ENCODE peak calls at places on chromosomes 2 and 18, in nine cellular contexts. One of them, this sample, is unnamed.

GRCh38 chr2:147469471-147469870 is 375.4 kb upstream of the ACVR2A start:
- DNase-seq in cardiac fibroblast: no peak
- DNase-seq in hippocampal formation: no peak
- DNase-seq in suprapubic skin: no peak
- DNase-seq in COR-L47: peak
- DNase-seq in activated naive CD4-positive, alpha-beta T cell treated with Interleukin-2 at 50 U/mL for 16 hours: no peak
- DNase-seq in stimulated activated CD4-positive, alpha-beta T cell treated with anti-CD3 and anti-CD28 coated beads, TNF-alpha, amount 100 ng/mL, for 48 hours: no peak
- DNase-seq in GF-D8: no peak
- DNase-seq in Right ventricle myocardium superior: no peak
- DNase-seq in this sample: no peak

GRCh38 chr2:240732911-240733622 is 41.4 kb downstream of the AQP12A start:
- DNase-seq in cardiac fibroblast: no peak
- DNase-seq in hippocampal formation: no peak
- DNase-seq in suprapubic skin: no peak
- DNase-seq in COR-L47: no peak
- DNase-seq in activated naive CD4-positive, alpha-beta T cell treated with Interleukin-2 at 50 U/mL for 16 hours: no peak
- DNase-seq in stimulated activated CD4-positive, alpha-beta T cell treated with anti-CD3 and anti-CD28 coated beads, TNF-alpha, amount 100 ng/mL, for 48 hours: no peak
- DNase-seq in GF-D8: no peak
- DNase-seq in Right ventricle myocardium superior: no peak
- DNase-seq in this sample: no peak

GRCh38 chr18:34493099-34493544 is 217.0 kb upstream of the DTNA start:
- DNase-seq in cardiac fibroblast: peak
- DNase-seq in hippocampal formation: peak
- DNase-seq in suprapubic skin: peak
- DNase-seq in COR-L47: peak
- DNase-seq in activated naive CD4-positive, alpha-beta T cell treated with Interleukin-2 at 50 U/mL for 16 hours: no peak
- DNase-seq in stimulated activated CD4-positive, alpha-beta T cell treated with anti-CD3 and anti-CD28 coated beads, TNF-alpha, amount 100 ng/mL, for 48 hours: no peak
- DNase-seq in GF-D8: no peak
- DNase-seq in Right ventricle myocardium superior: peak
- DNase-seq in this sample: peak

GRCh38 chr2:46119453-46119852 is 177.8 kb upstream of the EPAS1 start:
- DNase-seq in cardiac fibroblast: peak
- DNase-seq in hippocampal formation: no peak
- DNase-seq in suprapubic skin: no peak
- DNase-seq in COR-L47: no peak
- DNase-seq in activated naive CD4-positive, alpha-beta T cell treated with Interleukin-2 at 50 U/mL for 16 hours: no peak
- DNase-seq in stimulated activated CD4-positive, alpha-beta T cell treated with anti-CD3 and anti-CD28 coated beads, TNF-alpha, amount 100 ng/mL, for 48 hours: no peak
- DNase-seq in GF-D8: no peak
- DNase-seq in Right ventricle myocardium superior: no peak
- DNase-seq in this sample: no peak

GRCh38 chr18:10739152-10739551 is 213.3 kb downstream of the NAPG start:
- DNase-seq in cardiac fibroblast: peak
- DNase-seq in hippocampal formation: no peak
- DNase-seq in suprapubic skin: no peak
- DNase-seq in COR-L47: peak
- DNase-seq in activated naive CD4-positive, alpha-beta T cell treated with Interleukin-2 at 50 U/mL for 16 hours: no peak
- DNase-seq in stimulated activated CD4-positive, alpha-beta T cell treated with anti-CD3 and anti-CD28 coated beads, TNF-alpha, amount 100 ng/mL, for 48 hours: no peak
- DNase-seq in GF-D8: no peak
- DNase-seq in Right ventricle myocardium superior: no peak
- DNase-seq in this sample: no peak

GRCh38 chr2:219433666-219434467 is 776 bp upstream of the SPEG start:
- DNase-seq in cardiac fibroblast: peak
- DNase-seq in hippocampal formation: no peak
- DNase-seq in suprapubic skin: no peak
- DNase-seq in COR-L47: peak
- DNase-seq in activated naive CD4-positive, alpha-beta T cell treated with Interleukin-2 at 50 U/mL for 16 hours: peak
- DNase-seq in stimulated activated CD4-positive, alpha-beta T cell treated with anti-CD3 and anti-CD28 coated beads, TNF-alpha, amount 100 ng/mL, for 48 hours: no peak
- DNase-seq in GF-D8: no peak
- DNase-seq in Right ventricle myocardium superior: peak
- DNase-seq in this sample: no peak

GRCh38 chr18:76822510-76823165 is at the start of gene ZNF236:
- DNase-seq in cardiac fibroblast: peak
- DNase-seq in hippocampal formation: peak
- DNase-seq in suprapubic skin: peak
- DNase-seq in COR-L47: peak
- DNase-seq in activated naive CD4-positive, alpha-beta T cell treated with Interleukin-2 at 50 U/mL for 16 hours: peak
- DNase-seq in stimulated activated CD4-positive, alpha-beta T cell treated with anti-CD3 and anti-CD28 coated beads, TNF-alpha, amount 100 ng/mL, for 48 hours: peak
- DNase-seq in GF-D8: peak
- DNase-seq in Right ventricle myocardium superior: peak
- DNase-seq in this sample: peak

GRCh38 chr2:16663121-16663905 is 2.3 kb downstream of the CYRIA start:
- DNase-seq in cardiac fibroblast: no peak
- DNase-seq in hippocampal formation: no peak
- DNase-seq in suprapubic skin: no peak
- DNase-seq in COR-L47: no peak
- DNase-seq in activated naive CD4-positive, alpha-beta T cell treated with Interleukin-2 at 50 U/mL for 16 hours: no peak
- DNase-seq in stimulated activated CD4-positive, alpha-beta T cell treated with anti-CD3 and anti-CD28 coated beads, TNF-alpha, amount 100 ng/mL, for 48 hours: no peak
- DNase-seq in GF-D8: no peak
- DNase-seq in Right ventricle myocardium superior: no peak
- DNase-seq in this sample: no peak

GRCh38 chr18:45009766-45010165 is 329.1 kb downstream of the SETBP1 start:
- DNase-seq in cardiac fibroblast: no peak
- DNase-seq in hippocampal formation: no peak
- DNase-seq in suprapubic skin: no peak
- DNase-seq in COR-L47: no peak
- DNase-seq in activated naive CD4-positive, alpha-beta T cell treated with Interleukin-2 at 50 U/mL for 16 hours: no peak
- DNase-seq in stimulated activated CD4-positive, alpha-beta T cell treated with anti-CD3 and anti-CD28 coated beads, TNF-alpha, amount 100 ng/mL, for 48 hours: no peak
- DNase-seq in GF-D8: no peak
- DNase-seq in Right ventricle myocardium superior: no peak
- DNase-seq in this sample: no peak

This sample was measured in osteocyte.